ENCODE peak calls at places on chromosomes 6 and 20, in nine cellular contexts. S is endothelial cell of umbilical vein; N is B cell; Z is type B pancreatic cell; U is NCI-H2029; D is renal cortical epithelial cell; T is stimulated activated CD4-positive, alpha-beta T cell treated with anti-CD3 and anti-CD28 coated beads, Interleukin-2, amount 100 ng/mL, for 48 hours; H is transverse colon; X is left lobe of liver. B is an unnamed sample.

GRCh38 chr6:37456816-37457560 is 24.0 kb downstream of the CMTR1 start:
- DNase-seq in S (no peak), N (no peak), Z (no peak), U (no peak), D (no peak), T (no peak), H (no peak), X (no peak), B (no peak)

GRCh38 chr20:3158968-3159431 is 665 bp downstream of the FASTKD5 start:
- DNase-seq in S (no peak), N (no peak), Z (no peak), U (no peak), D (no peak), T (no peak), H (no peak), X (no peak), B (no peak)

GRCh38 chr6:26536571-26537159 is 1.5 kb upstream of the HMGN4 start:
- DNase-seq in S (peak; percentile 58), N (no peak), Z (no peak), U (no peak), D (peak; percentile 54), T (no peak), H (peak; percentile 52), X (no peak), B (no peak)

GRCh38 chr20:32820698-32821378 is 1.1 kb downstream of the MAPRE1 start:
- DNase-seq in S (no peak), N (no peak), Z (no peak), U (no peak), D (no peak), T (no peak), H (peak; percentile 11), X (no peak), B (no peak)

GRCh38 chr20:37308098-37309050 is 18.9 kb downstream of the MANBAL start:
- DNase-seq in S (no peak), N (no peak), Z (no peak), U (no peak), D (no peak), T (no peak), H (no peak), X (no peak), B (no peak)

GRCh38 chr6:166906376-166907044 is 49.8 kb downstream of the RNASET2 start:
- DNase-seq in S (no peak), N (no peak), Z (no peak), U (no peak), D (no peak), T (no peak), H (no peak), X (no peak), B (peak; percentile 76)

GRCh38 chr6:98832282-98833100 is 1.9 kb upstream of the POU3F2 start:
- DNase-seq in S (no peak), N (peak; percentile 57), Z (peak; percentile 71), U (no peak), D (peak; percentile 51), T (no peak), H (no peak), X (no peak), B (no peak)

GRCh38 chr6:54697423-54697822 is 149.1 kb upstream of the FAM83B start:
- DNase-seq in S (no peak), N (no peak), Z (no peak), U (no peak), D (no peak), T (no peak), H (no peak), X (no peak), B (no peak)

GRCh38 chr6:32700391-32701040 is 34.1 kb upstream of the HLA-DQB1 start:
- DNase-seq in S (peak; percentile 67), N (peak; percentile 47), Z (no peak), U (peak; percentile 13), D (peak; percentile 93), T (peak; percentile 11), H (peak; percentile 21), X (peak; percentile 46), B (no peak)